ENCODE peak calls at places on chromosomes 1 and 21, in ten cellular contexts. S is Peyer's patch, M is colonic mucosa, N is brain microvascular endothelial cell, E is ovary, J is lower leg skin, V is PC-3, B is GM20000, R is omental fat pad, L is endothelial cell. D is an unnamed sample.

GRCh38 chr1:192190066-192190465 is 31.8 kb downstream of the RGS18 start:
- DNase-seq in S (no peak), M (no peak), N (no peak), E (no peak), J (no peak), V (no peak), B (no peak), R (no peak), L (no peak), D (no peak)

GRCh38 chr1:224357626-224358124 is 996 bp downstream of the CNIH4 start:
- DNase-seq in S (no peak), M (no peak), N (no peak), E (no peak), J (no peak), V (peak), B (no peak), R (no peak), L (no peak), D (no peak)

GRCh38 chr1:41330588-41331545 is 30.4 kb upstream of the FOXO6 start:
- DNase-seq in S (no peak), M (peak), N (no peak), E (no peak), J (no peak), V (no peak), B (no peak), R (no peak), L (no peak), D (no peak)

GRCh38 chr1:228108742-228109072 is 392 bp downstream of the MRPL55 start:
- DNase-seq in S (no peak), M (no peak), N (no peak), E (no peak), J (no peak), V (no peak), B (no peak), R (no peak), L (no peak), D (no peak)

GRCh38 chr1:43687301-43688108 is 19.8 kb upstream of the ST3GAL3 start:
- DNase-seq in S (no peak), M (peak), N (no peak), E (no peak), J (no peak), V (no peak), B (no peak), R (no peak), L (no peak), D (no peak)

GRCh38 chr1:206108635-206109034 is 8.6 kb downstream of the AVPR1B start:
- DNase-seq in S (no peak), M (no peak), N (no peak), E (no peak), J (no peak), V (no peak), B (no peak), R (no peak), L (no peak), D (no peak)

GRCh38 chr1:219576931-219577330 is 36.0 kb downstream of the ZC3H11B start:
- DNase-seq in S (no peak), M (no peak), N (no peak), E (no peak), J (no peak), V (no peak), B (no peak), R (no peak), L (no peak), D (no peak)

GRCh38 chr21:33374080-33374873 is 28.9 kb upstream of the IFNGR2 start:
- DNase-seq in S (peak), M (peak), N (peak), E (no peak), J (peak), V (peak), B (no peak), R (no peak), L (peak), D (no peak)

GRCh38 chr1:27525296-27526271 is 35.6 kb upstream of the WASF2 start:
- DNase-seq in S (no peak), M (peak), N (no peak), E (peak), J (no peak), V (no peak), B (peak), R (no peak), L (no peak), D (no peak)

GRCh38 chr1:21594935-21595897 is 73.9 kb downstream of the RAP1GAP start:
- DNase-seq in S (no peak), M (peak), N (peak), E (peak), J (no peak), V (peak), B (peak), R (peak), L (peak), D (no peak)

GRCh38 chr1:24393892-24394291 is 19.7 kb downstream of the STPG1 start:
- DNase-seq in S (no peak), M (peak), N (no peak), E (no peak), J (peak), V (peak), B (no peak), R (no peak), L (no peak), D (no peak)

GRCh38 chr21:37041706-37042271 is 31.1 kb downstream of the PIGP start:
- DNase-seq in S (no peak), M (no peak), N (no peak), E (no peak), J (no peak), V (no peak), B (no peak), R (no peak), L (no peak), D (no peak)

GRCh38 chr1:214537219-214537618 is 14.2 kb downstream of the PTPN14 start:
- DNase-seq in S (no peak), M (no peak), N (no peak), E (no peak), J (no peak), V (peak), B (no peak), R (no peak), L (no peak), D (no peak)

GRCh38 chr1:157141212-157141855 is 3.1 kb upstream of the ETV3 start:
- DNase-seq in S (no peak), M (no peak), N (no peak), E (no peak), J (no peak), V (no peak), B (no peak), R (no peak), L (no peak), D (no peak)

GRCh38 chr1:200314085-200314750 is 95.6 kb downstream of the ZNF281 start:
- DNase-seq in S (no peak), M (no peak), N (peak), E (no peak), J (no peak), V (peak), B (no peak), R (no peak), L (no peak), D (peak)

GRCh38 chr1:186620951-186621350 is 59.3 kb downstream of the PTGS2 start:
- DNase-seq in S (no peak), M (no peak), N (peak), E (no peak), J (no peak), V (peak), B (no peak), R (no peak), L (no peak), D (peak)

GRCh38 chr1:26351591-26352337 is 2.2 kb downstream of the CRYBG2 start:
- DNase-seq in S (peak), M (no peak), N (peak), E (no peak), J (no peak), V (peak), B (no peak), R (no peak), L (no peak), D (peak)

GRCh38 chr1:39110882-39111281 is 84.7 kb downstream of the NDUFS5 start:
- DNase-seq in S (no peak), M (no peak), N (no peak), E (no peak), J (no peak), V (peak), B (no peak), R (no peak), L (no peak), D (no peak)

GRCh38 chr1:107690491-107690890 is 274.5 kb downstream of the VAV3 start:
- DNase-seq in S (no peak), M (no peak), N (no peak), E (no peak), J (no peak), V (no peak), B (no peak), R (no peak), L (no peak), D (no peak)

DNA sequence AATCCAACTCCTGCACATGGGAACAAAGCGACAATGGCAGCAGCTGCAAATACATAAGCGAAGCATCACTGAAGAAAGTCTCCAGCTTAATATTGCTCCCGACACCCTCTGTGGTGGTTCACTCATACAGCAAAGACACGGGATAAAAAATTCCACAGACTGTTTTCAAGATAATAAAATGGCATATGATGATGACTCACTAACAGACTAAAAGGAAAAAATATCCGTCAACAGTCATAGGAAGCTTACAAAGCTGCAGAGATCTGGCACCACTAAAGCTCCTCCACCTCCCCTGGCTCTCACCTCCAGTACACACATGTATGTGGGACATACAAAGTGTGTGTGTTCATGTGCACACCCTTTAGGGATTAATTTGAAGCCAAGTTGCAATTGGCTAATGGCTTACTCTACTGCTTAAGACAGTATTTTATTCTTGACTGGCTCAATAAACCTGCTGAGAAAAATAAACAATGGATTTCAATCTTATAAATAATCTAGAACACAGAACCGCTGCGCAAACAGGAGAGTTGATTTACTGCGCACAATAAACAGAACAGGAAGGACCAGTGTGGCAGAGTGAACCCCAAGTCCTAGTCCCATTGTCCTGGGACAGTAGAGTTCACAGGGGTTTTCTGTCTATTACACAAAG is 94.4 kb downstream of the SLC45A1 start:
- DNase-seq in S (no peak), M (no peak), N (peak), E (no peak), J (no peak), V (peak), B (no peak), R (no peak), L (no peak), D (peak)
- TF ChIP-seq CTCF in S (no peak), M (no peak), N (peak), E (no peak), J (no peak), V (peak), B (no peak), R (no peak), L (no peak), D (peak)

GRCh38 chr1:161038523-161039153 is at the start of gene TSTD1:
- DNase-seq in S (peak), M (peak), N (no peak), E (peak), J (peak), V (peak), B (peak), R (no peak), L (peak), D (no peak)
- TF ChIP-seq CTCF in S (no peak), M (no peak), N (no peak), E (no peak), J (no peak), V (no peak), B (no peak), R (no peak), L (no peak), D (no peak)

DNA sequence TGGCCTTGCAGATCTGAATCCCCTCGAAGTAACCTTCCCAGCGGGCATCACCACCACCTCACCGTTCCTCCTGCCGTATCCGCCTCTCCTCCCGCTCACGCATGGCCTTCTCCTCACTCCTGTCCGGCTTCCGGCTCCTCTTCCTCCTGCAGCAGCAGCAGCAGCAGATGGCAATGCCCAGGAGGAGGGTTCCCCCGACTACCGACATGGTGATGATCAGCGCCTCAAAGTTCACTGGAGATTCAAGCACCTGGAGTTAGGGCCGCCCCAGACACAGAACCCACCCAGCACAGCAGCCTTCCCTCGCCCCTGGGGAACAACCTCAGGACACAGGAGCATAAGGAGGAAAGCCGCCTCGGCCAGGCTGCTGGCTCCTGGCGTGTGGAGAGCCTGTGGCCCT is 17.4 kb downstream of the PTTG1IP start:
- DNase-seq in S (peak), M (no peak), N (no peak), E (no peak), J (no peak), V (no peak), B (no peak), R (no peak), L (no peak), D (no peak)
- TF ChIP-seq CTCF in S (no peak), M (no peak), N (no peak), E (no peak), J (no peak), V (no peak), B (no peak), R (no peak), L (no peak), D (no peak)

GRCh38 chr1:114384922-114385321 is 126.1 kb downstream of the TRIM33 start:
- DNase-seq in S (no peak), M (no peak), N (no peak), E (no peak), J (no peak), V (no peak), B (no peak), R (no peak), L (no peak), D (no peak)

GRCh38 chr1:114390361-114390760 is 120.6 kb downstream of the TRIM33 start:
- DNase-seq in S (no peak), M (no peak), N (no peak), E (no peak), J (no peak), V (no peak), B (no peak), R (no peak), L (no peak), D (no peak)

GRCh38 chr1:114390960-114391359 is 120.0 kb downstream of the TRIM33 start:
- DNase-seq in S (no peak), M (no peak), N (no peak), E (no peak), J (no peak), V (no peak), B (no peak), R (no peak), L (no peak), D (no peak)

GRCh38 chr1:114388432-114389003 is 122.5 kb downstream of the TRIM33 start:
- DNase-seq in S (no peak), M (no peak), N (no peak), E (no peak), J (no peak), V (no peak), B (no peak), R (no peak), L (no peak), D (no peak)

DNA sequence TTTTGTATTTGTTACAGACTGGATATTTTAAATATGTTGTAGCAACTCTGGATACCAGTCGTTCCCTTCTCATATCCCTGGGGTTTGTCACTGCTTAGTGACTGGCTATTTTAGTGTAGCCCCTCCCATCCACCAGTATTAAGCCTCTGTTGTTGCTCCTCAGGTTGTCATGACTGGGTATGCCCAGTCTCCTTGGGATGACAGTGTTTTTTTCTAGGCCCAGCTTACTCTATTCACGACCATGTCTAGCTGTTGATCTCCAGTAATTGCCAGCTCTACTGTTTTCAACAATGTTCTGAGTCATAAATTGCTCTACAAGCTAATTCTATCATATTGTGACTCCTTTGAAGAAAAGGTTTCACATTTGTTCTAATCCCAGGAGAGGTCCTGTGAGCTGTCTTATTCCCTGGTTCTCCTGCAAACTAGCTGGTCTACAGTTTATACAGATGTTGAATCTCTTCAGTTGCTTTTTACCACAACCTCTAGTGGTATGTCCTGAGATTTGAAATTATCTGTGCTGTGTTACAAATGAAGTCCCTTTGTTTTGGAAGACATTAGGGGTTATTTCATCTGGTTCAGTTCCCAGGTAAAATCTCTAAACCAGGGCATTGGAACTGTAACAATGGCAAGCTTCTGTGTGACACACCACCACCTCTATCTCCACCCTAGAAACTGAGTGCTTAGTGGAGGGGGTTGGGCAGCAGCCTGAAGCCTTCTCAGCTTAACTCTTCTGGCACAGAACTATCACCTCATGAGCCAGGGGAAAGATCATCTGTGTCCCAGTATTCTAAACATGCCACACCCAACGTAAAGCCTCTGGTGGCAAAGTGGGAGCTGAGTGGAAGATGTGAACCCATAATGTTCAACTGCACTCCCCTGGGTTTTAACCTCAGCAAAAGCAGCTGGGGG is 124.6 kb downstream of the TRIM33 start:
- DNase-seq in S (no peak), M (no peak), N (no peak), E (no peak), J (no peak), V (no peak), B (no peak), R (no peak), L (no peak), D (no peak)
- TF ChIP-seq CTCF in S (no peak), M (no peak), N (no peak), E (no peak), J (no peak), V (no peak), B (no peak), R (no peak), L (no peak), D (no peak)

DNA sequence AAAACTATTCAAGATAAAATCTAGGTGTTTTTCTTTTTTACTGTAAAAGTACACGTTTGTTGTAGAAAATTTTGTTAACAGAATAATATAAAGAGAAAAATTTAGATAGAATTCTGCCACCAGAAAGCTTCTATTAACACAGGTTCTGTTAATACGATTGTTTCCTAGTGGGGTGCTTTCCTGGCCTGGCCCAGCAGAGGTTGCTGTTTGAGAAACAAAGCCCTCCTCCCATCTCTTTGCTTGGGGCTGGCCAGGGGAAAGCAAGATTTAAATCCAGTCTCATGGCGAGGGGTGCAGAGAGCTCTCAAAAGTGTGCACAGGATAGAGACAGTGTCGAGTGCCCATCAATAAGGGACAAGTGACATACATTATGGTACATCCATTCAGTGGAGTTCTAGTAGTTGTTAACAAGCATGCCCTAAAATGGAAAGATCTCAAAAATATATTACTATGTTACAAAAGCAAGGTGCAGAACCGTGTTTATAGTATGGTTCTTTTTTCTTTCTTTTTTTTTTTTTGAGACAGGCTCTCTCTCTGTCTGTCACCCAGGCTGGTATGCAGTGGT is 14.6 kb upstream of the ACBD3 start:
- DNase-seq in S (no peak), M (no peak), N (no peak), E (no peak), J (no peak), V (peak), B (peak), R (no peak), L (peak), D (no peak)
- TF ChIP-seq CTCF in S (no peak), M (no peak), N (peak), E (no peak), J (no peak), V (peak), B (peak), R (no peak), L (no peak), D (peak)

GRCh38 chr1:89996415-89997110 is 1.7 kb downstream of the ZNF326 start:
- DNase-seq in S (no peak), M (peak), N (no peak), E (no peak), J (no peak), V (no peak), B (no peak), R (no peak), L (no peak), D (no peak)

GRCh38 chr1:89999208-89999607 is 4.3 kb downstream of the ZNF326 start:
- DNase-seq in S (no peak), M (no peak), N (no peak), E (no peak), J (no peak), V (no peak), B (no peak), R (no peak), L (no peak), D (no peak)

GRCh38 chr1:89998306-89998705 is 3.4 kb downstream of the ZNF326 start:
- DNase-seq in S (no peak), M (no peak), N (no peak), E (no peak), J (no peak), V (no peak), B (no peak), R (no peak), L (no peak), D (no peak)

GRCh38 chr1:89999628-90000027 is 4.7 kb downstream of the ZNF326 start:
- DNase-seq in S (no peak), M (no peak), N (no peak), E (no peak), J (no peak), V (no peak), B (no peak), R (no peak), L (no peak), D (no peak)

DNA sequence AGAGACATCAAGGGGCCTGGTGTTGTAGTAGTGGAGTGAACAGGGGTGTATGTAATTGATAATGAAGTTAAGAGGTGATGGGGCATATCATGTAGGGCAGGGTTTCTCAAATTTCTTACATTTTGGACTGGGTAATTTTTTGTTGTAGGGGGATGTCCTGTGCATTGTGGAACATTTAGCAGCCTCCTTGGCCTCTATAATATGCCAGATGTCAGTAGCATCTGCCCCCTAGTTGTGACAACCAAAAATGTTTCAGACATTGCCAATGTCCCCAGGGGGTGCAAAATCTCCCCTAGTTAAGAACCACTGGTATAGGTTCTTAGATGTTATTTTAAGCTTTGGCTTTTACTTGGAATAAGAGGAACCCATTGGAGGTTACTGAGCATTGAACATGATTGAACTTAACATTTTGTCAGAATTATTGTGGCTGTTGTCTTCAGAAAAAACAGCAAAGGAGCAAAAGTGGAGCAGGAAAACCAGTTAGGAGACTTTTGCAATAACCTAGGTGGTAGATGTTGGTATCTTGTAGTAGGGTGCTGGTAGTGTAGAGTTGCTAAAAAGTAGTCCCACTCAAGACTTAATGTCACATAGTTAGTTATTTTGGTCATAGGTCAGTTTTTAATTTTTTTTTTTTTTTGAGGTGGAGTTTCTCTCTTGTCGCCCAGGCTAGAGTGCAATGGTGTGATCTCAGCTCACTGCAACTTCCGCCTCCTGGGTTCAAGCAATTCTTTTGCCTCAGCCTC is 6.2 kb downstream of the ZNF326 start:
- DNase-seq in S (no peak), M (no peak), N (no peak), E (no peak), J (no peak), V (no peak), B (no peak), R (no peak), L (no peak), D (no peak)
- TF ChIP-seq CTCF in S (no peak), M (no peak), N (no peak), E (no peak), J (no peak), V (peak), B (no peak), R (no peak), L (no peak), D (no peak)

D was measured in AG04449.